ENCODE peak calls at places on chromosomes 3 and 15, in six cellular contexts. S, H, Q, E, I and O are unnamed samples.

GRCh38 chr15:76866008-76866407 is 39.1 kb downstream of the SCAPER start:
- DNase-seq in S (no peak), I (no peak), E (no peak), Q (no peak), H (no peak), O (no peak)

GRCh38 chr3:106048946-106049481 is 180.2 kb upstream of the CBLB start:
- DNase-seq in I (no peak), Q (no peak), E (no peak), S (no peak), H (no peak), O (no peak)

GRCh38 chr3:16888785-16889607 is 4.2 kb downstream of the PLCL2 start:
- DNase-seq in E (no peak), I (no peak), Q (no peak), H (no peak), S (no peak), O (no peak)

GRCh38 chr15:36363335-36363734 is 216.1 kb upstream of the CDIN1 start:
- DNase-seq in Q (no peak), H (no peak), S (no peak), I (no peak), E (no peak), O (no peak)

GRCh38 chr15:59327942-59328341 is 44.7 kb downstream of the MYO1E start:
- DNase-seq in I (no peak), S (no peak), E (no peak), Q (no peak), H (no peak), O (no peak)

GRCh38 chr3:125591116-125591755 is 4.1 kb downstream of the OSBPL11 start:
- DNase-seq in Q (no peak), S (no peak), I (no peak), E (no peak), H (no peak), O (no peak)

GRCh38 chr15:35723852-35724251 is 177.9 kb upstream of the DPH6 start:
- DNase-seq in H (no peak), S (no peak), I (no peak), E (no peak), Q (no peak), O (no peak)

GRCh38 chr3:123584284-123584987 is 417 bp downstream of the HACD2 start:
- DNase-seq in E (peak; percentile 52), I (peak; percentile 78), S (peak; percentile 53), Q (peak; percentile 56), H (peak; percentile 73), O (no peak)

GRCh38 chr3:115085197-115085865 is 61.8 kb downstream of the ZBTB20 start:
- DNase-seq in E (no peak), I (no peak), Q (no peak), S (no peak), H (no peak), O (no peak)

GRCh38 chr15:63052961-63053698 is 10.6 kb downstream of the TPM1 start:
- DNase-seq in H (no peak), Q (peak; percentile 59), E (peak; percentile 81), S (no peak), I (peak; percentile 87), O (peak; percentile 66)

GRCh38 chr15:63056843-63057242 is 14.3 kb downstream of the TPM1 start:
- DNase-seq in H (no peak), E (peak; percentile 77), I (no peak), Q (no peak), S (no peak), O (peak; percentile 66)

GRCh38 chr15:63054985-63055384 is 12.4 kb downstream of the TPM1 start:
- DNase-seq in Q (peak; percentile 58), S (no peak), E (no peak), I (no peak), H (no peak), O (peak; percentile 52)

GRCh38 chr15:63052128-63052826 is 9.7 kb downstream of the TPM1 start:
- DNase-seq in E (no peak), I (no peak), S (no peak), H (no peak), Q (no peak), O (no peak)

GRCh38 chr15:63054281-63054683 is 11.7 kb downstream of the TPM1 start:
- DNase-seq in Q (peak; percentile 36), H (no peak), I (no peak), S (no peak), E (no peak), O (no peak)
- H3K4me1 ChIP-seq in Q (peaks cover 22% of the 10 kb centered on the region), H (peaks cover 57% of the 10 kb centered on the region), I (peaks cover 99% of the 10 kb centered on the region), S (peaks cover 21% of the 10 kb centered on the region), E (peaks cover 11% of the 10 kb centered on the region), O (peaks cover 76% of the 10 kb centered on the region)

GRCh38 chr15:92569778-92570177 is 85.8 kb downstream of the FAM174B start:
- DNase-seq in Q (no peak), E (no peak), I (no peak), H (no peak), S (no peak), O (no peak)
- TF ChIP-seq CTCF in Q (no peak), E (no peak), I (no peak), H (no peak), S (no peak), O (no peak)

DNA sequence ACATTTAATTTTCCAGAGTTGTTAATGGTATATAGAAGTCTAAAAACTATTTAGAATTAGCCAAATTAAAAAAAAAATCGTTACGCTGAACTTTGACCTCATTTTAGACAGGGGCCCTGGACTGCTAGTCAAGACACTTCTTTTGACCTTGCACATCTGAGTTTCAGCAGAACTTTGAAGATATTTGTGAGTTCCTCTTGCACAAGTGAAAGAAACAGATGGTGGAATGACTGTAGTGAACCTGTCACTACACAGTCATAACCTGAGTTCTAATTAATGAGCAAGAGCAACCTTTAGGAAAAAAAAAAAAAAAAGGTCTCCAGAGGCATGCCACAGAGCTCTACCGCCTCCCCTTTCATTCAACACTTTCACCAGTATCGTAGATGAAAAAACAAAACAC is 5.3 kb downstream of the MYO5C start:
- DNase-seq in Q (no peak), E (no peak), I (no peak), S (no peak), H (no peak), O (no peak)
- H3K4me3 ChIP-seq in Q (no peak overlapping the region), E (no peak overlapping the region), I (no peak overlapping the region), S (no peak overlapping the region), H (no peak overlapping the region), O (no peak overlapping the region)

GRCh38 chr3:71446734-71447133 is 136.8 kb downstream of the FOXP1 start:
- DNase-seq in E (no peak), H (no peak), Q (no peak), I (no peak), S (no peak), O (no peak)

GRCh38 chr3:71444861-71445259 is 138.7 kb downstream of the FOXP1 start:
- DNase-seq in S (no peak), E (no peak), H (no peak), Q (no peak), I (no peak), O (no peak)

GRCh38 chr3:71446260-71446659 is 137.3 kb downstream of the FOXP1 start:
- DNase-seq in I (no peak), Q (no peak), E (no peak), H (no peak), S (no peak), O (no peak)

GRCh38 chr3:71447803-71448202 is 135.7 kb downstream of the FOXP1 start:
- DNase-seq in E (no peak), I (no peak), Q (no peak), H (no peak), S (no peak), O (no peak)

GRCh38 chr3:71447197-71447596 is 136.3 kb downstream of the FOXP1 start:
- DNase-seq in S (no peak), I (no peak), E (no peak), H (no peak), Q (no peak), O (no peak)
- H3K4me1 ChIP-seq in S (no peaks in the 10 kb centered on the region), I (peaks cover 10% of the 10 kb centered on the region), E (no peaks in the 10 kb centered on the region), H (peaks cover 27% of the 10 kb centered on the region), Q (no peaks in the 10 kb centered on the region), O (peaks cover 12% of the 10 kb centered on the region)

DNA sequence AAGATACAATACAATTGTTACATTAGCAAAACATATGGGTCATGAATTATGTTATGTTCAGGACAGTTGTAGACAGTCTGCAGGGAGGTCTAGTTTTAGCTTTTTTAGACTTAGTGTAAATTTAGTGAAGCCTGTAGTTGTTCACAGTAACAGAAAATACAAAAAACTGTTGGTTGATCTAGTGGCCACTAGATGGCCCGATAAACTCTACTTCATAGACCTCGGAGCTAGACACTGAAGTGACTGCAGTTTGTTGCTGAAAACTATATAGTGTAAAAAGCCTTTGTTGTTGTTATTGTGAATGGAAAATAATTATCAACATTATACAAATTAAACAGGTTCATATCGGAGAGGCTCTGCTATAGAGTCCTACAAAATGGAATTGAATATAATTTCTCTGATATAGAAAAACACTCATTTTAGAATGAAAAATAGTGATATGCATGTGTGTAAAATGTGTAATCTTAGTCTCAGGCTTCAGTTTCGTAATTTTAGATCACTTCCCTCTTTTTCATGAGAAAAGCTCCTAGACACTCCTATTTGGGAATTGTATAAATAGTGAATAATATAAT is 18.3 kb downstream of the MAGEL2 start:
- DNase-seq in H (no peak), I (no peak), S (peak; percentile 34), Q (no peak), E (no peak), O (no peak)
- TF ChIP-seq CTCF in H (peak; percentile 24), I (no peak), S (peak; percentile 57), Q (peak; percentile 42), E (peak; percentile 11), O (peak; percentile 45)

GRCh38 chr15:69460481-69460880 is 7.9 kb downstream of the RPLP1 start:
- DNase-seq in S (no peak), I (no peak), E (no peak), H (no peak), Q (no peak), O (no peak)

GRCh38 chr15:69459063-69459462 is 6.4 kb downstream of the RPLP1 start:
- DNase-seq in S (no peak), H (no peak), I (no peak), E (no peak), Q (no peak), O (no peak)

GRCh38 chr15:69463182-69463756 is 10.7 kb downstream of the RPLP1 start:
- DNase-seq in E (no peak), Q (no peak), H (no peak), I (no peak), S (peak; percentile 22), O (no peak)

GRCh38 chr15:69462493-69463181 is 10.0 kb downstream of the RPLP1 start:
- DNase-seq in E (peak; percentile 97), H (peak; percentile 96), I (peak; percentile 98), Q (peak; percentile 98), S (peak; percentile 98), O (peak; percentile 95)

DNA sequence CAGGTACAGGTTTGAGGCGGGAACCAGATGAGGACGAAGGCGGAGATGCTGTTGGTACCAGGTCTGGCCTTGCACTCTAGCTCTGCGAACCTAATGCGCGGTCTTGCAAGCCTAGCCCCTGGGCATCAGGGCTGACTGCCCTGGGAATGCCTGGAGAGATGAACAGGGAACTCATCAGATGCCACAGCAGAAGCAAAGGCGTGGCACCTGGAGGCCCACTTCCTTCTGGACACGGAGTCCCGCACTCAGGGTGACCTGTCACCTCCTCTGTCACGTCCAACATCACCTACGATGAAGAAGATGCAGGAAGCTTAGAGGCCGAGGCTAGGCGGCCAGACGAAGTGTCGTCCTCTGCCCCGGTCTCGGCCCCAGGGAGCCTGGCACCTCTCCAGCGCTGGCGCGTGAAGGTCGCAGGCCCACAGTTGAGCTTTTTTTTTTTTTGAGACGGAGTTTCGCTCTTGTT is 9.4 kb downstream of the RPLP1 start:
- DNase-seq in S (no peak), E (peak; percentile 47), Q (peak; percentile 57), I (no peak), H (no peak), O (no peak)
- H3K4me3 ChIP-seq in S (peak overlapping the region; percentile 45), E (peak overlapping the region; percentile 40), Q (peak overlapping the region; percentile 49), I (peak overlapping the region; percentile 63), H (peak overlapping the region; percentile 46), O (peak overlapping the region; percentile 69)